ENCODE peak calls at places on chromosomes 12 and 14, in five cellular contexts. X is foreskin fibroblast, G is NCI-H1105 treated with DMSO at 0.1 percent for 48 hours, R is occipital lobe, I is dorsolateral prefrontal cortex. A is an unnamed sample.

GRCh38 chr14:94143239-94143638 is 13.8 kb upstream of the IFI27L2 start:
- DNase-seq in G (no peak), I (no peak), R (no peak), X (peak), A (peak)

GRCh38 chr12:127363392-127363791 is 903.6 kb upstream of the TMEM132C start:
- DNase-seq in I (no peak), R (no peak), X (peak), G (no peak), A (peak)

GRCh38 chr12:47894068-47894467 is 10.7 kb downstream of the VDR start:
- DNase-seq in I (no peak), X (no peak), R (no peak), G (no peak), A (no peak)

GRCh38 chr12:127881371-127882140 is 385.4 kb upstream of the TMEM132C start:
- DNase-seq in G (no peak), R (no peak), X (no peak), I (no peak), A (no peak)

GRCh38 chr14:89384023-89384422 is 33.0 kb downstream of the FOXN3 start:
- DNase-seq in R (no peak), X (no peak), G (no peak), I (no peak), A (peak)

GRCh38 chr12:53461059-53461458 is 9.2 kb downstream of the PCBP2 start:
- DNase-seq in I (no peak), R (no peak), X (no peak), G (no peak), A (no peak)

GRCh38 chr14:73237786-73238261 is 518 bp downstream of the PAPLN start:
- DNase-seq in R (no peak), X (no peak), I (no peak), G (peak), A (peak)

GRCh38 chr14:61609143-61609851 is 86.0 kb upstream of the HIF1A start:
- DNase-seq in R (no peak), X (peak), G (peak), I (no peak), A (peak)

GRCh38 chr14:105448706-105449111 is 25.9 kb upstream of the CRIP2 start:
- DNase-seq in X (peak), I (no peak), R (peak), G (no peak), A (peak)